ENCODE peak calls at places on chromosomes 5 and 9, in nine cellular contexts. B is GM23338; K is keratinocyte; O is SJSA1; N is HCT116; R is neural progenitor cell; V is effector memory CD4-positive, alpha-beta T cell; Y is OCI-LY7; T is IMR-90. M is an unnamed sample. For H3K4me1, the result is how much of the 10 kb centered on the place peaks cover.

GRCh38 chr5:162436055-162436454 is 368.5 kb downstream of the GABRG2 start:
- DNase-seq in B (no peak), K (no peak), O (no peak), N (no peak), R (no peak), V (no peak), Y (no peak), T (no peak), M (no peak)

GRCh38 chr9:98833090-98833956 is 25.9 kb downstream of the GALNT12 start:
- DNase-seq in B (no peak), K (no peak), O (no peak), N (no peak), R (no peak), V (no peak), Y (no peak), T (no peak), M (no peak)

GRCh38 chr9:114027159-114027895 is 50.8 kb downstream of the AMBP start:
- DNase-seq in B (no peak), K (no peak), O (peak), N (no peak), R (no peak), V (no peak), Y (no peak), T (no peak), M (peak)

GRCh38 chr5:15255601-15256000 is 244.4 kb upstream of the FBXL7 start:
- DNase-seq in B (no peak), K (no peak), O (no peak), N (no peak), R (no peak), V (no peak), Y (no peak), T (no peak), M (no peak)

GRCh38 chr5:72066658-72067057 is 40.6 kb upstream of the MAP1B start:
- DNase-seq in B (no peak), K (peak), O (peak), N (peak), R (no peak), V (no peak), Y (no peak), T (peak), M (no peak)

GRCh38 chr9:127828262-127829031 is 25.8 kb downstream of the FPGS start:
- DNase-seq in B (peak), K (no peak), O (no peak), N (peak), R (peak), V (no peak), Y (no peak), T (peak), M (peak)

GRCh38 chr9:136865768-136866103 is 372 bp downstream of the EDF1 start:
- DNase-seq in B (peak), K (no peak), O (no peak), N (no peak), R (no peak), V (no peak), Y (no peak), T (no peak), M (no peak)

GRCh38 chr5:143316844-143317631 is 86.4 kb downstream of the NR3C1 start:
- DNase-seq in B (no peak), K (no peak), O (no peak), N (no peak), R (no peak), V (no peak), Y (no peak), T (no peak), M (no peak)

GRCh38 chr5:55904152-55904551 is 53.0 kb downstream of the IL31RA start:
- DNase-seq in B (no peak), K (no peak), O (no peak), N (no peak), R (no peak), V (no peak), Y (no peak), T (peak), M (no peak)

GRCh38 chr5:177404641-177405134 is 4.2 kb upstream of the PFN3 start:
- DNase-seq in B (no peak), K (no peak), O (no peak), N (no peak), R (no peak), V (no peak), Y (no peak), T (no peak), M (no peak)

GRCh38 chr5:177403826-177404640 is 3.6 kb upstream of the PFN3 start:
- DNase-seq in B (peak), K (no peak), O (peak), N (peak), R (peak), V (peak), Y (peak), T (peak), M (peak)

GRCh38 chr5:177405312-177405711 is 4.1 kb downstream of the F12 start:
- DNase-seq in B (no peak), K (no peak), O (no peak), N (no peak), R (no peak), V (no peak), Y (no peak), T (no peak), M (no peak)

GRCh38 chr5:177403194-177403825 is 2.8 kb upstream of the PFN3 start:
- DNase-seq in B (peak), K (no peak), O (no peak), N (no peak), R (peak), V (peak), Y (peak), T (peak), M (peak)

DNA sequence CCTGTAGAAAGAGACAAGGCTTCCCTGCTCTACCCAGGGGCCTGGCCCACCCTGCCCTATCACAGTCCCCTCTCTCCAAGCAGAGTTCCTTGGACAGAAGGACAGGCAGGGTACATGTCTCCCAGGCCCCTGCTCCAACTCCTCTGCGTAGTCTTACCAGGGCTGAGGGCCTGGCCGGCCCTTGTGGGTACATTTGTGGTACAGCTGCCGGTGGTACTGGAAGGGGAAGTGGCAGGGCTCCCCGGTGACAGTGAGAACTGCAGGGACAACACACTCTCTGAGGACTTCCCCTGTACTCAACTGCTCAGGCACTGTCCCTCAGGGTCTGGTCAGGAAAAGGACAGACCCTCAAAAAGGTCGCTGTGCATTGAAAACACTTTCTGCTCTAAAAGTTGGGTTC is 3.6 kb downstream of the F12 start:
- DNase-seq in B (no peak), K (no peak), O (no peak), N (no peak), R (no peak), V (no peak), Y (no peak), T (no peak), M (no peak)
- H3K4me1 ChIP-seq in B (under half), K (under half), O (under half), N (under half), R (under half), V (under half), Y (under half), T (under half), M (under half)

GRCh38 chr9:653856-654387 is 187.6 kb upstream of the DMRT1 start:
- DNase-seq in B (no peak), K (no peak), O (no peak), N (no peak), R (no peak), V (no peak), Y (no peak), T (no peak), M (no peak)
- H3K4me1 ChIP-seq in B (under half), K (under half), O (under half), N (under half), R (under half), V (under half), Y (under half), T (under half), M (under half)

DNA sequence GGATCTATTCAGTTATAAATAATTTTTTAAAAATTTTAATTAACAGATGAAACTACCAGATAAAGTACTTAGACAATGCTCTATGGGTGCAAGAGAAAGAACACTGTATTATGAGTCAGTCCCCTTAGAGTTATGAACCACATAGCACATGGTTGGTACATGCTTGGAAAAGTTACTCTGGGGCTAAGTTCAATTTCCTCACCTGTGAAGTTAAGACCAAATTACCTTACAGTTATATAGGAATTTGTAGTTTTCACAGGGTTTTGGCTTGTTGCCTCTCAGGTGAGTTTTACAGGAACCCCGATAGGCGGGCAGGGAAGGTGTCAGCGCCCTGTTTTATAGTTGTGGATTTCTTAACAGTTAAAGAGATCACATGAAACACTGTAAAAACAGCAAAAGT is 1.2 kb downstream of the PANK3 start:
- DNase-seq in B (no peak), K (no peak), O (no peak), N (no peak), R (no peak), V (no peak), Y (peak), T (peak), M (no peak)
- H3K4me1 ChIP-seq in B (under half), K (under half), O (under half), N (under half), R (under half), V (under half), Y (under half), T (under half), M (under half)

GRCh38 chr9:75089369-75089766 is 1.1 kb downstream of the OSTF1 start:
- DNase-seq in B (no peak), K (no peak), O (no peak), N (no peak), R (no peak), V (no peak), Y (no peak), T (no peak), M (no peak)
- H3K4me1 ChIP-seq in B (under half), K (under half), O (under half), N (under half), R (under half), V (half or more), Y (under half), T (under half), M (under half)

GRCh38 chr9:93128715-93129224 is 5.3 kb downstream of the NINJ1 start:
- DNase-seq in B (no peak), K (no peak), O (no peak), N (no peak), R (no peak), V (no peak), Y (no peak), T (no peak), M (peak)
- H3K4me1 ChIP-seq in B (under half), K (under half), O (under half), N (under half), R (under half), V (under half), Y (under half), T (under half), M (under half)

DNA sequence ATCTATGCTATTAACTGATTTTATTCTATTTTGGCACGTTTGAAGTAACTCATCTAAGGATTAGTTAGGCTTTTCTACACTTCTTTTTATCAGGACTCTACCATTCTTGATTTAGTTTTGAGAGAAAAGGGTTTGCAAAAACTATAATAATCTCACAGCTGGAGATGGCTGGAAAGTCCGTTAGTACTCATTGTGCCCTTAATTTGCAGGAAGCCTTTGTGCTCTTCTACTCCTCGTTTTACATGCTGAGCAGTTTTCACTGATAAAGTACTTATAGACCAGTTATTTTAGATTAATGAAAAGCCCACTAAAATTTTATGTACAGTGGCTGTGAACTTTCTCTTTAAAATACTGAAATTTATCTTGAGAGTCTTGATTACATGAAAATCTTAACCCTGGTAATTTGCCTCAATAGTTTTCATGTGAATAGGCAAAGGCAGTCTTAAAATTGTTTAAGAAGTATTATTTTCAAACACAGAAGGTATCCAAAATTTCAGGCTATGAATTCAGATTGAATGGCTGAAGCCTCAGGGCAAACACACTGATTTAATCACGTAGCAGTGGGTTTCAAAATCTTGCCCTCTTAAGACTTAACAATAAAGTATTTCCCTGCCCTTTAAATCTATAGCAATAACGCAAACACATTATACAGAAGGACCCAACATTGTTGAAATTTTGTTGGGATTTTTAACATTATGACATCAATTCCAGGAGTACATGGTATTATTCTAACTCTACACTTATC is 18.6 kb downstream of the MLLT3 start:
- DNase-seq in B (no peak), K (no peak), O (no peak), N (no peak), R (peak), V (no peak), Y (no peak), T (no peak), M (no peak)
- H3K4me1 ChIP-seq in B (under half), K (under half), O (half or more), N (under half), R (half or more), V (under half), Y (under half), T (under half), M (under half)